ENCODE peak calls at places on chromosomes 12 and 14, in six cellular contexts. One of them, this sample, is unnamed.

GRCh38 chr12:16555630-16556029 is 50.3 kb downstream of the LMO3 start:
- DNase-seq in astrocyte of the cerebellum: no peak
- DNase-seq in iPS-NIHi11: no peak
- DNase-seq in anterior cingulate cortex: no peak
- DNase-seq in NCI-H2227 treated with DMSO at 0.1 percent for 48 hours: no peak
- DNase-seq in activated CD4-positive, alpha-beta T cell treated with anti-CD3 and anti-CD28 coated beads for 1 hour: no peak
- DNase-seq in this sample: peak; percentile 64

GRCh38 chr14:92471919-92472318 is 41.7 kb upstream of the RIN3 start:
- DNase-seq in astrocyte of the cerebellum: peak; percentile 80
- DNase-seq in iPS-NIHi11: peak; percentile 79
- DNase-seq in anterior cingulate cortex: no peak
- DNase-seq in NCI-H2227 treated with DMSO at 0.1 percent for 48 hours: no peak
- DNase-seq in activated CD4-positive, alpha-beta T cell treated with anti-CD3 and anti-CD28 coated beads for 1 hour: no peak
- DNase-seq in this sample: peak; percentile 78

GRCh38 chr14:55730602-55731001 is 150.6 kb downstream of the KTN1 start:
- DNase-seq in astrocyte of the cerebellum: no peak
- DNase-seq in iPS-NIHi11: no peak
- DNase-seq in anterior cingulate cortex: no peak
- DNase-seq in NCI-H2227 treated with DMSO at 0.1 percent for 48 hours: no peak
- DNase-seq in activated CD4-positive, alpha-beta T cell treated with anti-CD3 and anti-CD28 coated beads for 1 hour: no peak
- DNase-seq in this sample: no peak

GRCh38 chr14:24535737-24536136 is 27.7 kb upstream of the CMA1 start:
- DNase-seq in astrocyte of the cerebellum: no peak
- DNase-seq in iPS-NIHi11: no peak
- DNase-seq in anterior cingulate cortex: no peak
- DNase-seq in NCI-H2227 treated with DMSO at 0.1 percent for 48 hours: no peak
- DNase-seq in activated CD4-positive, alpha-beta T cell treated with anti-CD3 and anti-CD28 coated beads for 1 hour: no peak
- DNase-seq in this sample: no peak

GRCh38 chr14:100554696-100555320 is 32.4 kb downstream of the BEGAIN start:
- DNase-seq in astrocyte of the cerebellum: no peak
- DNase-seq in iPS-NIHi11: no peak
- DNase-seq in anterior cingulate cortex: no peak
- DNase-seq in NCI-H2227 treated with DMSO at 0.1 percent for 48 hours: no peak
- DNase-seq in activated CD4-positive, alpha-beta T cell treated with anti-CD3 and anti-CD28 coated beads for 1 hour: no peak
- DNase-seq in this sample: no peak

GRCh38 chr14:103558071-103558882 is 4.2 kb downstream of the BAG5 start:
- DNase-seq in astrocyte of the cerebellum: peak; percentile 22
- DNase-seq in iPS-NIHi11: no peak
- DNase-seq in anterior cingulate cortex: no peak
- DNase-seq in NCI-H2227 treated with DMSO at 0.1 percent for 48 hours: no peak
- DNase-seq in activated CD4-positive, alpha-beta T cell treated with anti-CD3 and anti-CD28 coated beads for 1 hour: no peak
- DNase-seq in this sample: no peak

GRCh38 chr14:104690266-104690711 is 871 bp downstream of the INF2 start:
- DNase-seq in astrocyte of the cerebellum: no peak
- DNase-seq in iPS-NIHi11: no peak
- DNase-seq in anterior cingulate cortex: no peak
- DNase-seq in NCI-H2227 treated with DMSO at 0.1 percent for 48 hours: no peak
- DNase-seq in activated CD4-positive, alpha-beta T cell treated with anti-CD3 and anti-CD28 coated beads for 1 hour: no peak
- DNase-seq in this sample: no peak

GRCh38 chr12:122021822-122022392 is at the start of gene BCL7A:
- DNase-seq in astrocyte of the cerebellum: peak; percentile 34
- DNase-seq in iPS-NIHi11: peak; percentile 89
- DNase-seq in anterior cingulate cortex: peak; percentile 61
- DNase-seq in NCI-H2227 treated with DMSO at 0.1 percent for 48 hours: peak; percentile 76
- DNase-seq in activated CD4-positive, alpha-beta T cell treated with anti-CD3 and anti-CD28 coated beads for 1 hour: peak; percentile 46
- DNase-seq in this sample: peak; percentile 92

GRCh38 chr12:123075591-123076171 is 75.2 kb downstream of the PITPNM2 start:
- DNase-seq in astrocyte of the cerebellum: no peak
- DNase-seq in iPS-NIHi11: peak; percentile 48
- DNase-seq in anterior cingulate cortex: no peak
- DNase-seq in NCI-H2227 treated with DMSO at 0.1 percent for 48 hours: peak; percentile 42
- DNase-seq in activated CD4-positive, alpha-beta T cell treated with anti-CD3 and anti-CD28 coated beads for 1 hour: peak; percentile 69
- DNase-seq in this sample: peak; percentile 92

GRCh38 chr12:2052861-2053674 is at the start of gene CACNA1C:
- DNase-seq in astrocyte of the cerebellum: no peak
- DNase-seq in iPS-NIHi11: peak; percentile 81
- DNase-seq in anterior cingulate cortex: peak; percentile 42
- DNase-seq in NCI-H2227 treated with DMSO at 0.1 percent for 48 hours: no peak
- DNase-seq in activated CD4-positive, alpha-beta T cell treated with anti-CD3 and anti-CD28 coated beads for 1 hour: peak; percentile 20
- DNase-seq in this sample: peak; percentile 91

GRCh38 chr14:21557084-21557901 is 22.6 kb downstream of the OR10G3 start:
- DNase-seq in astrocyte of the cerebellum: peak; percentile 88
- DNase-seq in iPS-NIHi11: peak; percentile 70
- DNase-seq in anterior cingulate cortex: peak; percentile 60
- DNase-seq in NCI-H2227 treated with DMSO at 0.1 percent for 48 hours: peak; percentile 81
- DNase-seq in activated CD4-positive, alpha-beta T cell treated with anti-CD3 and anti-CD28 coated beads for 1 hour: peak; percentile 55
- DNase-seq in this sample: peak; percentile 94

GRCh38 chr14:67529947-67530935 is 2.8 kb upstream of the PLEKHH1 start:
- DNase-seq in astrocyte of the cerebellum: no peak
- DNase-seq in iPS-NIHi11: no peak
- DNase-seq in anterior cingulate cortex: no peak
- DNase-seq in NCI-H2227 treated with DMSO at 0.1 percent for 48 hours: no peak
- DNase-seq in activated CD4-positive, alpha-beta T cell treated with anti-CD3 and anti-CD28 coated beads for 1 hour: no peak
- DNase-seq in this sample: no peak

GRCh38 chr12:11968041-11968383 is 102.7 kb upstream of the BCL2L14 start:
- DNase-seq in astrocyte of the cerebellum: no peak
- DNase-seq in iPS-NIHi11: no peak
- DNase-seq in anterior cingulate cortex: no peak
- DNase-seq in NCI-H2227 treated with DMSO at 0.1 percent for 48 hours: no peak
- DNase-seq in activated CD4-positive, alpha-beta T cell treated with anti-CD3 and anti-CD28 coated beads for 1 hour: no peak
- DNase-seq in this sample: peak; percentile 43

GRCh38 chr14:69674546-69675245 is 63.3 kb downstream of the SUSD6 start:
- DNase-seq in astrocyte of the cerebellum: no peak
- DNase-seq in iPS-NIHi11: no peak
- DNase-seq in anterior cingulate cortex: no peak
- DNase-seq in NCI-H2227 treated with DMSO at 0.1 percent for 48 hours: no peak
- DNase-seq in activated CD4-positive, alpha-beta T cell treated with anti-CD3 and anti-CD28 coated beads for 1 hour: no peak
- DNase-seq in this sample: no peak

GRCh38 chr14:36317650-36318049 is 2.8 kb downstream of the MBIP start:
- DNase-seq in astrocyte of the cerebellum: no peak
- DNase-seq in iPS-NIHi11: no peak
- DNase-seq in anterior cingulate cortex: no peak
- DNase-seq in NCI-H2227 treated with DMSO at 0.1 percent for 48 hours: no peak
- DNase-seq in activated CD4-positive, alpha-beta T cell treated with anti-CD3 and anti-CD28 coated beads for 1 hour: no peak
- DNase-seq in this sample: no peak

GRCh38 chr12:23906329-23906728 is 43.1 kb downstream of the SOX5 start:
- DNase-seq in astrocyte of the cerebellum: peak; percentile 89
- DNase-seq in iPS-NIHi11: peak; percentile 19
- DNase-seq in anterior cingulate cortex: no peak
- DNase-seq in NCI-H2227 treated with DMSO at 0.1 percent for 48 hours: no peak
- DNase-seq in activated CD4-positive, alpha-beta T cell treated with anti-CD3 and anti-CD28 coated beads for 1 hour: no peak
- DNase-seq in this sample: peak; percentile 76

GRCh38 chr14:93332032-93332852 is 594 bp downstream of the BTBD7 start:
- DNase-seq in astrocyte of the cerebellum: no peak
- DNase-seq in iPS-NIHi11: peak; percentile 85
- DNase-seq in anterior cingulate cortex: peak; percentile 70
- DNase-seq in NCI-H2227 treated with DMSO at 0.1 percent for 48 hours: peak; percentile 23
- DNase-seq in activated CD4-positive, alpha-beta T cell treated with anti-CD3 and anti-CD28 coated beads for 1 hour: no peak
- DNase-seq in this sample: peak; percentile 86

GRCh38 chr14:99627510-99628381 is 17.2 kb upstream of the HHIPL1 start:
- DNase-seq in astrocyte of the cerebellum: no peak
- DNase-seq in iPS-NIHi11: peak; percentile 13
- DNase-seq in anterior cingulate cortex: no peak
- DNase-seq in NCI-H2227 treated with DMSO at 0.1 percent for 48 hours: no peak
- DNase-seq in activated CD4-positive, alpha-beta T cell treated with anti-CD3 and anti-CD28 coated beads for 1 hour: no peak
- DNase-seq in this sample: peak; percentile 44

GRCh38 chr12:52358575-52359350 is 8.5 kb downstream of the KRT85 start:
- DNase-seq in astrocyte of the cerebellum: no peak
- DNase-seq in iPS-NIHi11: no peak
- DNase-seq in anterior cingulate cortex: no peak
- DNase-seq in NCI-H2227 treated with DMSO at 0.1 percent for 48 hours: no peak
- DNase-seq in activated CD4-positive, alpha-beta T cell treated with anti-CD3 and anti-CD28 coated beads for 1 hour: no peak
- DNase-seq in this sample: peak; percentile 44

GRCh38 chr12:123363743-123364531 is 710 bp downstream of the SBNO1 start:
- DNase-seq in astrocyte of the cerebellum: no peak
- DNase-seq in iPS-NIHi11: peak; percentile 38
- DNase-seq in anterior cingulate cortex: peak; percentile 32
- DNase-seq in NCI-H2227 treated with DMSO at 0.1 percent for 48 hours: peak; percentile 46
- DNase-seq in activated CD4-positive, alpha-beta T cell treated with anti-CD3 and anti-CD28 coated beads for 1 hour: peak; percentile 12
- DNase-seq in this sample: peak; percentile 77

GRCh38 chr12:5272061-5272820 is 159.7 kb upstream of the NTF3 start:
- DNase-seq in astrocyte of the cerebellum: peak; percentile 79
- DNase-seq in iPS-NIHi11: no peak
- DNase-seq in anterior cingulate cortex: no peak
- DNase-seq in NCI-H2227 treated with DMSO at 0.1 percent for 48 hours: no peak
- DNase-seq in activated CD4-positive, alpha-beta T cell treated with anti-CD3 and anti-CD28 coated beads for 1 hour: no peak
- DNase-seq in this sample: no peak

GRCh38 chr14:100841445-100842403 is 15.8 kb downstream of the MEG3 start:
- DNase-seq in astrocyte of the cerebellum: no peak
- DNase-seq in iPS-NIHi11: no peak
- DNase-seq in anterior cingulate cortex: no peak
- DNase-seq in NCI-H2227 treated with DMSO at 0.1 percent for 48 hours: peak; percentile 84
- DNase-seq in activated CD4-positive, alpha-beta T cell treated with anti-CD3 and anti-CD28 coated beads for 1 hour: no peak
- DNase-seq in this sample: no peak

GRCh38 chr12:25197608-25198007 is 2.6 kb downstream of the ETFRF1 start:
- DNase-seq in astrocyte of the cerebellum: no peak
- DNase-seq in iPS-NIHi11: no peak
- DNase-seq in anterior cingulate cortex: no peak
- DNase-seq in NCI-H2227 treated with DMSO at 0.1 percent for 48 hours: no peak
- DNase-seq in activated CD4-positive, alpha-beta T cell treated with anti-CD3 and anti-CD28 coated beads for 1 hour: no peak
- DNase-seq in this sample: no peak

GRCh38 chr14:23183479-23183878 is at the start of gene SLC7A8:
- DNase-seq in astrocyte of the cerebellum: no peak
- DNase-seq in iPS-NIHi11: peak; percentile 60
- DNase-seq in anterior cingulate cortex: peak; percentile 35
- DNase-seq in NCI-H2227 treated with DMSO at 0.1 percent for 48 hours: peak; percentile 31
- DNase-seq in activated CD4-positive, alpha-beta T cell treated with anti-CD3 and anti-CD28 coated beads for 1 hour: peak; percentile 16
- DNase-seq in this sample: peak; percentile 83

GRCh38 chr12:788288-788687 is 35.9 kb downstream of the WNK1 start:
- DNase-seq in astrocyte of the cerebellum: no peak
- DNase-seq in iPS-NIHi11: no peak
- DNase-seq in anterior cingulate cortex: no peak
- DNase-seq in NCI-H2227 treated with DMSO at 0.1 percent for 48 hours: no peak
- DNase-seq in activated CD4-positive, alpha-beta T cell treated with anti-CD3 and anti-CD28 coated beads for 1 hour: no peak
- DNase-seq in this sample: no peak

GRCh38 chr12:27682534-27682933 is 13.7 kb upstream of the REP15 start:
- DNase-seq in astrocyte of the cerebellum: no peak
- DNase-seq in iPS-NIHi11: no peak
- DNase-seq in anterior cingulate cortex: no peak
- DNase-seq in NCI-H2227 treated with DMSO at 0.1 percent for 48 hours: no peak
- DNase-seq in activated CD4-positive, alpha-beta T cell treated with anti-CD3 and anti-CD28 coated beads for 1 hour: no peak
- DNase-seq in this sample: no peak

GRCh38 chr12:62865860-62866407 is 69.0 kb downstream of the PPM1H start:
- DNase-seq in astrocyte of the cerebellum: peak; percentile 88
- DNase-seq in iPS-NIHi11: peak; percentile 37
- DNase-seq in anterior cingulate cortex: no peak
- DNase-seq in NCI-H2227 treated with DMSO at 0.1 percent for 48 hours: no peak
- DNase-seq in activated CD4-positive, alpha-beta T cell treated with anti-CD3 and anti-CD28 coated beads for 1 hour: no peak
- DNase-seq in this sample: peak; percentile 96

GRCh38 chr14:99195602-99196309 is 76.2 kb downstream of the BCL11B start:
- DNase-seq in astrocyte of the cerebellum: peak; percentile 40
- DNase-seq in iPS-NIHi11: no peak
- DNase-seq in anterior cingulate cortex: no peak
- DNase-seq in NCI-H2227 treated with DMSO at 0.1 percent for 48 hours: no peak
- DNase-seq in activated CD4-positive, alpha-beta T cell treated with anti-CD3 and anti-CD28 coated beads for 1 hour: no peak
- DNase-seq in this sample: no peak

GRCh38 chr12:97568336-97569180 is 106.0 kb downstream of the RMST start:
- DNase-seq in astrocyte of the cerebellum: no peak
- DNase-seq in iPS-NIHi11: peak; percentile 21
- DNase-seq in anterior cingulate cortex: no peak
- DNase-seq in NCI-H2227 treated with DMSO at 0.1 percent for 48 hours: no peak
- DNase-seq in activated CD4-positive, alpha-beta T cell treated with anti-CD3 and anti-CD28 coated beads for 1 hour: no peak
- DNase-seq in this sample: no peak

GRCh38 chr14:66117600-66117999 is 368.6 kb upstream of the CCDC196 start:
- DNase-seq in astrocyte of the cerebellum: peak; percentile 62
- DNase-seq in iPS-NIHi11: no peak
- DNase-seq in anterior cingulate cortex: no peak
- DNase-seq in NCI-H2227 treated with DMSO at 0.1 percent for 48 hours: no peak
- DNase-seq in activated CD4-positive, alpha-beta T cell treated with anti-CD3 and anti-CD28 coated beads for 1 hour: no peak
- DNase-seq in this sample: no peak

GRCh38 chr12:47867496-47867941 is 37.3 kb downstream of the VDR start:
- DNase-seq in astrocyte of the cerebellum: peak; percentile 57
- DNase-seq in iPS-NIHi11: no peak
- DNase-seq in anterior cingulate cortex: no peak
- DNase-seq in NCI-H2227 treated with DMSO at 0.1 percent for 48 hours: no peak
- DNase-seq in activated CD4-positive, alpha-beta T cell treated with anti-CD3 and anti-CD28 coated beads for 1 hour: no peak
- DNase-seq in this sample: no peak

GRCh38 chr12:6547987-6548386 is 7.9 kb downstream of the IFFO1 start:
- DNase-seq in astrocyte of the cerebellum: no peak
- DNase-seq in iPS-NIHi11: no peak
- DNase-seq in anterior cingulate cortex: no peak
- DNase-seq in NCI-H2227 treated with DMSO at 0.1 percent for 48 hours: no peak
- DNase-seq in activated CD4-positive, alpha-beta T cell treated with anti-CD3 and anti-CD28 coated beads for 1 hour: no peak
- DNase-seq in this sample: no peak

GRCh38 chr14:92651106-92651792 is 97.2 kb downstream of the LGMN start:
- DNase-seq in astrocyte of the cerebellum: no peak
- DNase-seq in iPS-NIHi11: no peak
- DNase-seq in anterior cingulate cortex: peak; percentile 16
- DNase-seq in NCI-H2227 treated with DMSO at 0.1 percent for 48 hours: no peak
- DNase-seq in activated CD4-positive, alpha-beta T cell treated with anti-CD3 and anti-CD28 coated beads for 1 hour: peak; percentile 62
- DNase-seq in this sample: no peak

GRCh38 chr12:51777457-51777856 is 71.1 kb downstream of the FIGNL2 start:
- DNase-seq in astrocyte of the cerebellum: no peak
- DNase-seq in iPS-NIHi11: no peak
- DNase-seq in anterior cingulate cortex: no peak
- DNase-seq in NCI-H2227 treated with DMSO at 0.1 percent for 48 hours: no peak
- DNase-seq in activated CD4-positive, alpha-beta T cell treated with anti-CD3 and anti-CD28 coated beads for 1 hour: no peak
- DNase-seq in this sample: peak; percentile 73

GRCh38 chr12:49776413-49776812 is 35.1 kb downstream of the TMBIM6 start:
- DNase-seq in astrocyte of the cerebellum: peak; percentile 43
- DNase-seq in iPS-NIHi11: peak; percentile 84
- DNase-seq in anterior cingulate cortex: peak; percentile 58
- DNase-seq in NCI-H2227 treated with DMSO at 0.1 percent for 48 hours: peak; percentile 4
- DNase-seq in activated CD4-positive, alpha-beta T cell treated with anti-CD3 and anti-CD28 coated beads for 1 hour: no peak
- DNase-seq in this sample: peak; percentile 93

GRCh38 chr14:92491782-92492181 is 21.8 kb upstream of the RIN3 start:
- DNase-seq in astrocyte of the cerebellum: no peak
- DNase-seq in iPS-NIHi11: no peak
- DNase-seq in anterior cingulate cortex: no peak
- DNase-seq in NCI-H2227 treated with DMSO at 0.1 percent for 48 hours: no peak
- DNase-seq in activated CD4-positive, alpha-beta T cell treated with anti-CD3 and anti-CD28 coated beads for 1 hour: no peak
- DNase-seq in this sample: no peak

GRCh38 chr12:104315326-104316224 is 12.0 kb downstream of the EID3 start:
- DNase-seq in astrocyte of the cerebellum: no peak
- DNase-seq in iPS-NIHi11: no peak
- DNase-seq in anterior cingulate cortex: no peak
- DNase-seq in NCI-H2227 treated with DMSO at 0.1 percent for 48 hours: no peak
- DNase-seq in activated CD4-positive, alpha-beta T cell treated with anti-CD3 and anti-CD28 coated beads for 1 hour: no peak
- DNase-seq in this sample: no peak

GRCh38 chr12:71190822-71191221 is 33.0 kb upstream of the TSPAN8 start:
- DNase-seq in astrocyte of the cerebellum: no peak
- DNase-seq in iPS-NIHi11: no peak
- DNase-seq in anterior cingulate cortex: no peak
- DNase-seq in NCI-H2227 treated with DMSO at 0.1 percent for 48 hours: no peak
- DNase-seq in activated CD4-positive, alpha-beta T cell treated with anti-CD3 and anti-CD28 coated beads for 1 hour: no peak
- DNase-seq in this sample: no peak

This sample was measured in endodermal cell.